ENCODE peak calls at places on chromosomes 1 and 21, in four cellular contexts. One of them, this sample, is unnamed.
A peak's percentile ranks its signal among the peaks of the same experiment; 100 is the strongest.

GRCh38 chr1:8825985-8826481 is 8.6 kb upstream of the RERE start:
- DNase-seq in A549: no peak
- DNase-seq in WTC11: no peak
- DNase-seq in HepG2: no peak
- DNase-seq in this sample: no peak

GRCh38 chr1:17725084-17725718 is 29.9 kb upstream of the ACTL8 start:
- DNase-seq in A549: no peak
- DNase-seq in WTC11: no peak
- DNase-seq in HepG2: no peak
- DNase-seq in this sample: no peak

GRCh38 chr1:66925944-66926343 is 1.2 kb downstream of the MIER1 start:
- DNase-seq in A549: no peak
- DNase-seq in WTC11: no peak
- DNase-seq in HepG2: no peak
- DNase-seq in this sample: no peak

GRCh38 chr1:208556461-208556860 is 312.3 kb upstream of the PLXNA2 start:
- DNase-seq in A549: no peak
- DNase-seq in WTC11: no peak
- DNase-seq in HepG2: no peak
- DNase-seq in this sample: no peak

GRCh38 chr1:93296555-93297154 is 49.1 kb upstream of the DR1 start:
- DNase-seq in A549: no peak
- DNase-seq in WTC11: peak; percentile 31
- DNase-seq in HepG2: no peak
- DNase-seq in this sample: no peak

GRCh38 chr1:154514066-154514553 is 11.9 kb upstream of the SHE start:
- DNase-seq in A549: no peak
- DNase-seq in WTC11: no peak
- DNase-seq in HepG2: no peak
- DNase-seq in this sample: no peak

GRCh38 chr21:17050156-17050555 is 462.7 kb upstream of the CXADR start:
- DNase-seq in A549: no peak
- DNase-seq in WTC11: no peak
- DNase-seq in HepG2: no peak
- DNase-seq in this sample: no peak

GRCh38 chr1:55869050-55869449 is 653.9 kb upstream of the USP24 start:
- DNase-seq in A549: no peak
- DNase-seq in WTC11: no peak
- DNase-seq in HepG2: no peak
- DNase-seq in this sample: no peak

GRCh38 chr1:239987103-239987745 is 104.5 kb upstream of the FMN2 start:
- DNase-seq in A549: peak; percentile 67
- DNase-seq in WTC11: peak; percentile 36
- DNase-seq in HepG2: peak; percentile 28
- DNase-seq in this sample: peak; percentile 31

GRCh38 chr21:27802816-27803475 is 836.1 kb upstream of the ADAMTS5 start:
- DNase-seq in A549: peak; percentile 16
- DNase-seq in WTC11: peak; percentile 62
- DNase-seq in HepG2: no peak
- DNase-seq in this sample: peak; percentile 36

GRCh38 chr21:45634511-45635183 is 8.9 kb upstream of the PCBP3 start:
- DNase-seq in A549: no peak
- DNase-seq in WTC11: no peak
- DNase-seq in HepG2: no peak
- DNase-seq in this sample: no peak

GRCh38 chr1:98498651-98499050 is 162.9 kb upstream of the SNX7 start:
- DNase-seq in A549: no peak
- DNase-seq in WTC11: no peak
- DNase-seq in HepG2: no peak
- DNase-seq in this sample: no peak

GRCh38 chr21:33155457-33155856 is 74.3 kb upstream of the IFNAR2 start:
- DNase-seq in A549: no peak
- DNase-seq in WTC11: no peak
- DNase-seq in HepG2: no peak
- DNase-seq in this sample: no peak

GRCh38 chr21:17612023-17612564 is 607 bp downstream of the BTG3 start:
- DNase-seq in A549: peak; percentile 29
- DNase-seq in WTC11: peak; percentile 16
- DNase-seq in HepG2: no peak
- DNase-seq in this sample: no peak

GRCh38 chr21:16419188-16419874 is 689.5 kb downstream of the USP25 start:
- DNase-seq in A549: peak; percentile 63
- DNase-seq in WTC11: no peak
- DNase-seq in HepG2: peak; percentile 12
- DNase-seq in this sample: no peak

GRCh38 chr21:18478513-18478912 is 74.9 kb upstream of the TMPRSS15 start:
- DNase-seq in A549: no peak
- DNase-seq in WTC11: no peak
- DNase-seq in HepG2: no peak
- DNase-seq in this sample: no peak

GRCh38 chr1:202189012-202189790 is 4.4 kb upstream of the LGR6 start:
- DNase-seq in A549: peak; percentile 70
- DNase-seq in WTC11: peak; percentile 94
- DNase-seq in HepG2: peak; percentile 83
- DNase-seq in this sample: peak; percentile 75

GRCh38 chr1:40923511-40924020 is 55.9 kb upstream of the CTPS1 start:
- DNase-seq in A549: no peak
- DNase-seq in WTC11: no peak
- DNase-seq in HepG2: no peak
- DNase-seq in this sample: no peak

GRCh38 chr1:1204998-1205768 is 1.2 kb downstream of the TNFRSF18 start:
- DNase-seq in A549: no peak
- DNase-seq in WTC11: no peak
- DNase-seq in HepG2: no peak
- DNase-seq in this sample: no peak

GRCh38 chr1:39566441-39567137 is 10.0 kb downstream of the PABPC4 start:
- DNase-seq in A549: no peak
- DNase-seq in WTC11: no peak
- DNase-seq in HepG2: peak; percentile 91
- DNase-seq in this sample: no peak

GRCh38 chr1:31181515-31182343 is 58.0 kb downstream of the NKAIN1 start:
- DNase-seq in A549: peak; percentile 68
- DNase-seq in WTC11: peak; percentile 87
- DNase-seq in HepG2: peak; percentile 23
- DNase-seq in this sample: peak; percentile 83

GRCh38 chr1:7539772-7540175 is 231.3 kb upstream of the VAMP3 start:
- DNase-seq in A549: peak; percentile 74
- DNase-seq in WTC11: peak; percentile 88
- DNase-seq in HepG2: no peak
- DNase-seq in this sample: peak; percentile 74

GRCh38 chr1:32898056-32898455 is 3.1 kb downstream of the TMEM54 start:
- DNase-seq in A549: no peak
- DNase-seq in WTC11: no peak
- DNase-seq in HepG2: no peak
- DNase-seq in this sample: no peak

GRCh38 chr1:45995298-45995697 is 137.1 kb downstream of the PIK3R3 start:
- DNase-seq in A549: no peak
- DNase-seq in WTC11: no peak
- DNase-seq in HepG2: no peak
- DNase-seq in this sample: no peak

GRCh38 chr1:159826436-159827101 is at the start of gene SLAMF8:
- DNase-seq in A549: no peak
- DNase-seq in WTC11: no peak
- DNase-seq in HepG2: no peak
- DNase-seq in this sample: no peak

GRCh38 chr1:155126494-155127104 is 1.1 kb upstream of the EFNA1 start:
- DNase-seq in A549: peak; percentile 74
- DNase-seq in WTC11: peak; percentile 66
- DNase-seq in HepG2: peak; percentile 88
- DNase-seq in this sample: peak; percentile 65

GRCh38 chr21:38289697-38290096 is 32.9 kb downstream of the KCNJ15 start:
- DNase-seq in A549: no peak
- DNase-seq in WTC11: no peak
- DNase-seq in HepG2: no peak
- DNase-seq in this sample: no peak

GRCh38 chr21:33739701-33740100 is 97.4 kb downstream of the ITSN1 start:
- DNase-seq in A549: no peak
- DNase-seq in WTC11: no peak
- DNase-seq in HepG2: no peak
- DNase-seq in this sample: no peak

GRCh38 chr1:59354754-59355337 is 58.0 kb downstream of the FGGY start:
- DNase-seq in A549: no peak
- DNase-seq in WTC11: no peak
- DNase-seq in HepG2: no peak
- DNase-seq in this sample: no peak

GRCh38 chr1:77031101-77031662 is 163.9 kb downstream of the ST6GALNAC5 start:
- DNase-seq in A549: peak; percentile 75
- DNase-seq in WTC11: no peak
- DNase-seq in HepG2: no peak
- DNase-seq in this sample: no peak

GRCh38 chr1:208333676-208334075 is 89.5 kb upstream of the PLXNA2 start:
- DNase-seq in A549: no peak
- DNase-seq in WTC11: no peak
- DNase-seq in HepG2: no peak
- DNase-seq in this sample: no peak

GRCh38 chr1:4447778-4448360 is 206.5 kb upstream of the AJAP1 start:
- DNase-seq in A549: no peak
- DNase-seq in WTC11: no peak
- DNase-seq in HepG2: no peak
- DNase-seq in this sample: no peak

GRCh38 chr1:41743361-41743760 is 175.4 kb downstream of the HIVEP3 start:
- DNase-seq in A549: no peak
- DNase-seq in WTC11: no peak
- DNase-seq in HepG2: no peak
- DNase-seq in this sample: no peak

GRCh38 chr1:5998051-5998905 is 6.1 kb upstream of the NPHP4 start:
- DNase-seq in A549: no peak
- DNase-seq in WTC11: peak; percentile 5
- DNase-seq in HepG2: no peak
- DNase-seq in this sample: no peak

GRCh38 chr1:16631248-16632043 is 18.1 kb upstream of the NBPF1 start:
- DNase-seq in A549: no peak
- DNase-seq in WTC11: no peak
- DNase-seq in HepG2: no peak
- DNase-seq in this sample: peak; percentile 49
- TF ChIP-seq HMGXB4 in A549: no peak
- TF ChIP-seq HMGXB4 in WTC11: peak; percentile 34
- TF ChIP-seq HMGXB4 in HepG2: no peak
- TF ChIP-seq HMGXB4 in this sample: peak; percentile 43

GRCh38 chr21:14273736-14274538 is 58.0 kb downstream of the RBM11 start:
- DNase-seq in A549: no peak
- DNase-seq in WTC11: peak; percentile 65
- DNase-seq in HepG2: no peak
- DNase-seq in this sample: peak; percentile 60
- TF ChIP-seq HMGXB4 in A549: no peak
- TF ChIP-seq HMGXB4 in WTC11: no peak
- TF ChIP-seq HMGXB4 in HepG2: no peak
- TF ChIP-seq HMGXB4 in this sample: no peak

GRCh38 chr1:53593758-53594380 is 134.7 kb downstream of the DMRTB1 start:
- DNase-seq in A549: peak; percentile 25
- DNase-seq in WTC11: peak; percentile 89
- DNase-seq in HepG2: peak; percentile 27
- DNase-seq in this sample: peak; percentile 72

GRCh38 chr1:53591924-53592323 is 132.7 kb downstream of the DMRTB1 start:
- DNase-seq in A549: no peak
- DNase-seq in WTC11: no peak
- DNase-seq in HepG2: no peak
- DNase-seq in this sample: no peak

GRCh38 chr1:53592521-53592982 is 133.4 kb downstream of the DMRTB1 start:
- DNase-seq in A549: peak; percentile 10
- DNase-seq in WTC11: peak; percentile 47
- DNase-seq in HepG2: no peak
- DNase-seq in this sample: no peak

GRCh38 chr1:53594391-53595180 is 135.4 kb downstream of the DMRTB1 start:
- DNase-seq in A549: no peak
- DNase-seq in WTC11: no peak
- DNase-seq in HepG2: no peak
- DNase-seq in this sample: no peak

GRCh38 chr1:53592985-53593757 is 134.0 kb downstream of the DMRTB1 start:
- DNase-seq in A549: no peak
- DNase-seq in WTC11: no peak
- DNase-seq in HepG2: no peak
- DNase-seq in this sample: no peak
- TF ChIP-seq HMGXB4 in A549: no peak
- TF ChIP-seq HMGXB4 in WTC11: no peak
- TF ChIP-seq HMGXB4 in HepG2: no peak
- TF ChIP-seq HMGXB4 in this sample: no peak

GRCh38 chr21:36397606-36398005 is 12.4 kb downstream of the CHAF1B start:
- DNase-seq in A549: no peak
- DNase-seq in WTC11: no peak
- DNase-seq in HepG2: no peak
- DNase-seq in this sample: no peak

GRCh38 chr21:36400719-36401118 is 15.5 kb downstream of the CHAF1B start:
- DNase-seq in A549: no peak
- DNase-seq in WTC11: no peak
- DNase-seq in HepG2: no peak
- DNase-seq in this sample: no peak

GRCh38 chr21:36396971-36397370 is 11.8 kb downstream of the CHAF1B start:
- DNase-seq in A549: no peak
- DNase-seq in WTC11: no peak
- DNase-seq in HepG2: no peak
- DNase-seq in this sample: peak; percentile 39

GRCh38 chr21:36395353-36396111 is 10.3 kb downstream of the CHAF1B start:
- DNase-seq in A549: no peak
- DNase-seq in WTC11: no peak
- DNase-seq in HepG2: no peak
- DNase-seq in this sample: no peak

DNA sequence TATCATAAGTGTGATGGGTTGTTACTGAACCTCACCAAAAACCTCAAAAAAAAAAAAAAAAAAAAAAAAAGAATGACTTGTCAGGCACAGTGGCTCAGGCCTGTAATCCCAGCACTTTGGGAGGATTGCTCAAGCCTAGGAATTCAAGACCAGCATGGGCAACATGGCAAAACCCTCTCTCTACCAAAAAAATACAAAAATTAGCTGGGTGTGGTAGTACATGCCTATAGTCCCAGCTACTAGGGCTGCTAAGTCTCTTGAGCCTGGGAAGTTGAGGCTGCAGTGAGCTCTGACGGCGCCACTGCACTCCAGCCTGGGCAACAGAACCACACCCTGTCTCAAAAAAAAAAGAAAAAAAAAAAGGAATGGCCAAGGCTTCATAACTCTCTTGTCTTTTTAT is 11.1 kb downstream of the CHAF1B start:
- DNase-seq in A549: no peak
- DNase-seq in WTC11: no peak
- DNase-seq in HepG2: no peak
- DNase-seq in this sample: no peak
- TF ChIP-seq HMGXB4 in A549: no peak
- TF ChIP-seq HMGXB4 in WTC11: no peak
- TF ChIP-seq HMGXB4 in HepG2: no peak
- TF ChIP-seq HMGXB4 in this sample: no peak

GRCh38 chr1:70156529-70157120 is 48.8 kb downstream of the LRRC40 start:
- DNase-seq in A549: peak; percentile 30
- DNase-seq in WTC11: no peak
- DNase-seq in HepG2: peak; percentile 42
- DNase-seq in this sample: peak; percentile 58
- TF ChIP-seq HMGXB4 in A549: no peak
- TF ChIP-seq HMGXB4 in WTC11: no peak
- TF ChIP-seq HMGXB4 in HepG2: no peak
- TF ChIP-seq HMGXB4 in this sample: no peak